ENCODE peak calls at places on chromosome 1, in nine cellular contexts. G is lower leg skin, D is progenitor cell of endocrine pancreas, L is heart right ventricle, J is PC-9, K is osteocyte, H is mammary epithelial cell, X is epithelial cell of esophagus, O is foreskin keratinocyte. I is an unnamed sample.
A peak's percentile ranks its signal among the peaks of the same experiment; 100 is the strongest.

GRCh38 chr1:231021540-231022031 is 18.5 kb downstream of the FAM89A start:
- DNase-seq in D (no peak), K (peak; percentile 19), G (peak; percentile 53), X (no peak), L (no peak), H (no peak), O (no peak), J (no peak), I (no peak)

GRCh38 chr1:207152792-207153434 is 48.9 kb downstream of the C4BPA start:
- DNase-seq in K (no peak), J (peak; percentile 53), O (no peak), X (peak; percentile 15), L (no peak), D (no peak), G (no peak), H (peak; percentile 11), I (no peak)

GRCh38 chr1:203287896-203288295 is 17.4 kb upstream of the BTG2 start:
- DNase-seq in J (no peak), H (no peak), K (no peak), L (no peak), O (no peak), G (no peak), D (no peak), X (no peak), I (no peak)

GRCh38 chr1:205976708-205977107 is 26.5 kb downstream of the RAB7B start:
- DNase-seq in K (no peak), L (peak; percentile 81), D (no peak), G (no peak), J (no peak), X (peak; percentile 83), H (no peak), O (peak; percentile 42), I (no peak)

GRCh38 chr1:55214214-55214902 is 806 bp downstream of the USP24 start:
- DNase-seq in J (peak; percentile 61), K (no peak), O (no peak), D (peak; percentile 38), L (peak; percentile 51), G (peak; percentile 87), H (peak; percentile 12), X (no peak), I (peak; percentile 33)

GRCh38 chr1:19651141-19651737 is 7.1 kb downstream of the NBL1 start:
- DNase-seq in G (no peak), D (peak; percentile 44), J (no peak), H (no peak), O (no peak), K (no peak), L (peak; percentile 70), X (peak; percentile 43), I (peak; percentile 63)

GRCh38 chr1:21936366-21937031 is 611 bp downstream of the HSPG2 start:
- DNase-seq in J (no peak), O (no peak), X (peak; percentile 15), K (no peak), G (no peak), H (peak; percentile 35), D (no peak), L (peak; percentile 28), I (no peak)

GRCh38 chr1:53378061-53378460 is 50.2 kb upstream of the LRP8 start:
- DNase-seq in H (no peak), D (no peak), O (no peak), K (peak; percentile 56), X (no peak), G (peak; percentile 43), L (no peak), J (no peak), I (no peak)

GRCh38 chr1:119895102-119895501 is 1.2 kb downstream of the ADAM30 start:
- DNase-seq in O (no peak), J (no peak), H (no peak), X (peak; percentile 47), G (no peak), D (no peak), K (no peak), L (no peak), I (no peak)

GRCh38 chr1:206836111-206836510 is 29.3 kb upstream of the IL20 start:
- DNase-seq in K (no peak), X (peak; percentile 24), D (no peak), O (no peak), H (no peak), L (no peak), G (no peak), J (no peak), I (no peak)

GRCh38 chr1:39727221-39727931 is 11.3 kb upstream of the PPIE start:
- DNase-seq in L (no peak), H (no peak), O (no peak), G (no peak), X (no peak), D (no peak), K (no peak), J (no peak), I (no peak)

GRCh38 chr1:150926094-150926741 is at the start of gene SETDB1:
- DNase-seq in K (peak; percentile 98), G (peak; percentile 99), H (peak; percentile 92), L (peak; percentile 96), D (peak; percentile 89), X (peak; percentile 95), J (peak; percentile 95), O (peak; percentile 82), I (peak; percentile 89)

GRCh38 chr1:28282426-28283407 is 23.4 kb downstream of the SESN2 start:
- DNase-seq in X (no peak), O (no peak), L (no peak), G (no peak), J (no peak), H (no peak), K (no peak), D (no peak), I (no peak)

GRCh38 chr1:113191579-113192076 is 118.6 kb downstream of the LRIG2 start:
- DNase-seq in J (peak; percentile 78), K (no peak), X (peak; percentile 59), O (no peak), L (no peak), H (peak; percentile 11), D (no peak), G (no peak), I (no peak)

GRCh38 chr1:240350910-240351331 is 259.2 kb downstream of the FMN2 start:
- DNase-seq in G (no peak), H (no peak), K (no peak), L (no peak), X (peak; percentile 57), D (no peak), J (no peak), O (no peak), I (no peak)

GRCh38 chr1:116415699-116416533 is 42.9 kb downstream of the ATP1A1 start:
- DNase-seq in D (no peak), X (no peak), H (no peak), J (no peak), G (peak; percentile 40), O (no peak), K (peak; percentile 72), L (peak; percentile 60), I (no peak)

GRCh38 chr1:21051177-21051576 is 125.5 kb downstream of the EIF4G3 start:
- DNase-seq in X (no peak), J (no peak), G (no peak), D (no peak), K (no peak), L (no peak), O (no peak), H (no peak), I (no peak)

GRCh38 chr1:217089239-217090014 is 366.2 kb upstream of the ESRRG start:
- DNase-seq in X (peak; percentile 47), G (no peak), J (no peak), H (peak; percentile 43), O (no peak), L (peak; percentile 30), D (peak; percentile 11), K (no peak), I (peak; percentile 14)

GRCh38 chr1:151511636-151512215 is 539 bp downstream of the CGN start:
- DNase-seq in J (peak; percentile 54), O (no peak), L (peak; percentile 8), X (peak; percentile 46), H (peak; percentile 47), G (no peak), K (no peak), D (peak; percentile 37), I (peak; percentile 49)

GRCh38 chr1:59408608-59409007 is 111.7 kb downstream of the FGGY start:
- DNase-seq in G (no peak), X (no peak), K (no peak), H (no peak), D (no peak), O (no peak), J (no peak), L (no peak), I (no peak)

GRCh38 chr1:208154040-208154439 is 90.1 kb downstream of the PLXNA2 start:
- DNase-seq in J (no peak), L (no peak), X (no peak), D (no peak), O (no peak), K (no peak), G (no peak), H (no peak), I (no peak)

GRCh38 chr1:38045431-38046332 is 911 bp downstream of the POU3F1 start:
- DNase-seq in D (no peak), J (no peak), K (no peak), H (no peak), X (peak; percentile 21), L (no peak), O (no peak), G (no peak), I (no peak)

GRCh38 chr1:13759072-13759471 is 59.1 kb downstream of the PRDM2 start:
- DNase-seq in J (peak; percentile 44), D (no peak), X (peak; percentile 95), G (no peak), O (peak; percentile 76), K (no peak), H (peak; percentile 86), L (no peak), I (no peak)
- TF ChIP-seq CTCF in J (no peak), D (peak; percentile 44), X (peak; percentile 35), G (no peak), O (peak; percentile 64), K (peak; percentile 20), H (no peak), L (no peak), I (no peak)

DNA sequence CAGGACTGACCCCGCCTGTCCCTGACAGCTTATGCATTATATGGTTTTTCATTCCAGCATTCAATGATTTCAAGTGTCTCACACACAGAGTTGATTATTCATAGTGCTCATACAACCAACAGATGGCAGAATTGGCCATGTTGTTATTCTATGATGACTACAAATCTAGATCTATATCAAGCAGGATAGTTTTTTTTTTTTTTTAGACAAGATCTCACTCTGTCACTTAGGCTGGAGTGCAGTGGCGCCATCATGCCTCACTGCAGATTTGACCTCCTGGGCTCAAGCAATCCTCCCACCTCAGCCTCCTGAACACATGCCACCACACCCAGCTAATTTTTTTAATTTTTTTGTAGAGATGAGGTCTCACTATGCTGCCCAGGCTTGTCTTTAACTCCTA is 40.1 kb upstream of the LRRC8D start:
- DNase-seq in G (no peak), X (peak; percentile 69), H (peak; percentile 50), D (no peak), K (no peak), O (peak; percentile 26), L (no peak), J (peak; percentile 15), I (no peak)
- TF ChIP-seq CTCF in G (no peak), X (peak; percentile 54), H (peak; percentile 44), D (no peak), K (peak; percentile 56), O (peak; percentile 70), L (peak; percentile 36), J (peak; percentile 80), I (no peak)

GRCh38 chr1:91005285-91005684 is 16.6 kb downstream of the ZNF644 start:
- DNase-seq in L (no peak), K (no peak), G (no peak), X (no peak), H (no peak), D (no peak), O (no peak), J (no peak), I (no peak)
- TF ChIP-seq CTCF in L (no peak), K (no peak), G (no peak), X (no peak), H (no peak), D (no peak), O (no peak), J (no peak), I (no peak)

GRCh38 chr1:3907031-3907534 is 7.0 kb upstream of the C1orf174 start:
- DNase-seq in J (no peak), K (no peak), G (no peak), O (no peak), L (no peak), X (peak; percentile 19), H (no peak), D (no peak), I (peak; percentile 35)
- TF ChIP-seq CTCF in J (no peak), K (no peak), G (no peak), O (peak; percentile 45), L (no peak), X (no peak), H (no peak), D (peak; percentile 20), I (no peak)

I was measured in endothelial cell.